ENCODE peak calls at places on chromosomes 1 and 21, in four cellular contexts. One of them, this sample, is unnamed.

GRCh38 chr1:161180643-161181042 is 3.3 kb upstream of the B4GALT3 start:
- DNase-seq in A549: peak; percentile 33
- DNase-seq in right lobe of liver: no peak
- DNase-seq in right cardiac atrium: no peak
- DNase-seq in this sample: no peak

GRCh38 chr1:22662318-22662717 is 9.3 kb downstream of the C1QB start:
- DNase-seq in A549: peak; percentile 66
- DNase-seq in right lobe of liver: no peak
- DNase-seq in right cardiac atrium: no peak
- DNase-seq in this sample: no peak

GRCh38 chr1:232950919-232951579 is 638 bp downstream of the NTPCR start:
- DNase-seq in A549: peak; percentile 39
- DNase-seq in right lobe of liver: no peak
- DNase-seq in right cardiac atrium: no peak
- DNase-seq in this sample: no peak

GRCh38 chr21:40166291-40166843 is 299.1 kb downstream of the PCP4 start:
- DNase-seq in A549: no peak
- DNase-seq in right lobe of liver: no peak
- DNase-seq in right cardiac atrium: no peak
- DNase-seq in this sample: no peak

GRCh38 chr1:902023-902422 is 21.7 kb upstream of the SAMD11 start:
- DNase-seq in A549: no peak
- DNase-seq in right lobe of liver: no peak
- DNase-seq in right cardiac atrium: no peak
- DNase-seq in this sample: no peak

GRCh38 chr1:25744140-25744581 is 55.8 kb upstream of the SELENON start:
- DNase-seq in A549: peak; percentile 39
- DNase-seq in right lobe of liver: peak; percentile 68
- DNase-seq in right cardiac atrium: peak; percentile 83
- DNase-seq in this sample: peak; percentile 69

GRCh38 chr1:168470821-168471473 is 72.8 kb downstream of the XCL2 start:
- DNase-seq in A549: peak; percentile 54
- DNase-seq in right lobe of liver: no peak
- DNase-seq in right cardiac atrium: no peak
- DNase-seq in this sample: no peak

GRCh38 chr1:220516014-220516721 is 11.8 kb upstream of the MARK1 start:
- DNase-seq in A549: no peak
- DNase-seq in right lobe of liver: no peak
- DNase-seq in right cardiac atrium: no peak
- DNase-seq in this sample: no peak

GRCh38 chr1:95006681-95007080 is 66.1 kb downstream of the ALG14 start:
- DNase-seq in A549: no peak
- DNase-seq in right lobe of liver: no peak
- DNase-seq in right cardiac atrium: no peak
- DNase-seq in this sample: no peak

GRCh38 chr1:34928865-34929496 is 469 bp downstream of the DLGAP3 start:
- DNase-seq in A549: no peak
- DNase-seq in right lobe of liver: no peak
- DNase-seq in right cardiac atrium: peak; percentile 45
- DNase-seq in this sample: no peak

GRCh38 chr21:23307065-23307464 is 2300.2 kb downstream of the MRPL39 start:
- DNase-seq in A549: no peak
- DNase-seq in right lobe of liver: no peak
- DNase-seq in right cardiac atrium: no peak
- DNase-seq in this sample: no peak

GRCh38 chr1:210280221-210280620 is 47.6 kb downstream of the SERTAD4 start:
- DNase-seq in A549: no peak
- DNase-seq in right lobe of liver: no peak
- DNase-seq in right cardiac atrium: no peak
- DNase-seq in this sample: no peak

GRCh38 chr1:152924191-152924590 is 15.8 kb downstream of the IVL start:
- DNase-seq in A549: no peak
- DNase-seq in right lobe of liver: no peak
- DNase-seq in right cardiac atrium: no peak
- DNase-seq in this sample: no peak

GRCh38 chr1:63087966-63088365 is 234.4 kb upstream of the FOXD3 start:
- DNase-seq in A549: peak; percentile 12
- DNase-seq in right lobe of liver: no peak
- DNase-seq in right cardiac atrium: no peak
- DNase-seq in this sample: no peak

GRCh38 chr1:162373072-162373427 is 3.6 kb downstream of the SPATA46 start:
- DNase-seq in A549: no peak
- DNase-seq in right lobe of liver: no peak
- DNase-seq in right cardiac atrium: no peak
- DNase-seq in this sample: no peak

GRCh38 chr1:3075666-3076387 is 6.8 kb downstream of the PRDM16 start:
- DNase-seq in A549: no peak
- DNase-seq in right lobe of liver: no peak
- DNase-seq in right cardiac atrium: peak; percentile 41
- DNase-seq in this sample: no peak

GRCh38 chr1:30809514-30810263 is 52.1 kb upstream of the LAPTM5 start:
- DNase-seq in A549: no peak
- DNase-seq in right lobe of liver: no peak
- DNase-seq in right cardiac atrium: no peak
- DNase-seq in this sample: no peak

GRCh38 chr1:74822851-74823443 is 90.0 kb downstream of the TYW3 start:
- DNase-seq in A549: no peak
- DNase-seq in right lobe of liver: no peak
- DNase-seq in right cardiac atrium: no peak
- DNase-seq in this sample: no peak

GRCh38 chr1:185287451-185287850 is 29.6 kb downstream of the IVNS1ABP start:
- DNase-seq in A549: no peak
- DNase-seq in right lobe of liver: no peak
- DNase-seq in right cardiac atrium: no peak
- DNase-seq in this sample: no peak

GRCh38 chr1:70319750-70320149 is 34.8 kb downstream of the ANKRD13C start:
- DNase-seq in A549: peak; percentile 45
- DNase-seq in right lobe of liver: no peak
- DNase-seq in right cardiac atrium: no peak
- DNase-seq in this sample: no peak

GRCh38 chr1:112508242-112509004 is at the start of gene WNT2B:
- DNase-seq in A549: no peak
- DNase-seq in right lobe of liver: no peak
- DNase-seq in right cardiac atrium: peak; percentile 64
- DNase-seq in this sample: peak; percentile 36

GRCh38 chr1:1272341-1273151 is 1.1 kb downstream of the UBE2J2 start:
- DNase-seq in A549: no peak
- DNase-seq in right lobe of liver: peak; percentile 57
- DNase-seq in right cardiac atrium: peak; percentile 50
- DNase-seq in this sample: peak; percentile 78

GRCh38 chr1:83520797-83521196 is 478.1 kb downstream of the TTLL7 start:
- DNase-seq in A549: peak; percentile 1
- DNase-seq in right lobe of liver: no peak
- DNase-seq in right cardiac atrium: no peak
- DNase-seq in this sample: no peak

GRCh38 chr1:234875953-234876814 is 252.5 kb downstream of the TOMM20 start:
- DNase-seq in A549: peak; percentile 75
- DNase-seq in right lobe of liver: peak; percentile 77
- DNase-seq in right cardiac atrium: peak; percentile 58
- DNase-seq in this sample: peak; percentile 79

GRCh38 chr1:51673279-51673678 is 56.4 kb downstream of the OSBPL9 start:
- DNase-seq in A549: no peak
- DNase-seq in right lobe of liver: no peak
- DNase-seq in right cardiac atrium: no peak
- DNase-seq in this sample: no peak

GRCh38 chr1:53413175-53414001 is 45.8 kb upstream of the DMRTB1 start:
- DNase-seq in A549: peak; percentile 37
- DNase-seq in right lobe of liver: no peak
- DNase-seq in right cardiac atrium: no peak
- DNase-seq in this sample: no peak

GRCh38 chr1:11880911-11881748 is 22.4 kb upstream of the NPPB start:
- DNase-seq in A549: no peak
- DNase-seq in right lobe of liver: no peak
- DNase-seq in right cardiac atrium: peak; percentile 96
- DNase-seq in this sample: no peak

DNA sequence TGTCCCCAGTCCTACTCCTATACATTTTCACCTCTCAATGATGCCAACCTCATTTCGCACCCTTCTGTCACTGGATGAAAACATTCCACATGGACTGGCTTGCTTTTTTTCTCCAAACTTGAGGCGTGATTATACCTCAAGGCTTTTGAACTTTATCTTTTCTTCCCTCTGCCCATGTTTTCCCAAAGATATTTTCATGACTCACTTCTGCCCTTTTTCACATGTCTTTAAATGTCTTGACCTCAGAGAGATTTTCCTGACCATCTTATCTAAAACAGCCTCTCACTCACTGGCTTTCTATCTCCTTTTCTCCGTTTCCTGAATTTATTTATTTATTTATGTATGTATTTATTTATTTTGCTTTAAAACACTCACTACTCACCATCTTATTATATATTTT is 659.1 kb downstream of the PTPRC start:
- DNase-seq in A549: no peak
- DNase-seq in right lobe of liver: no peak
- DNase-seq in right cardiac atrium: no peak
- DNase-seq in this sample: no peak
- H3K4me3 ChIP-seq in A549: no peak overlapping the region
- H3K4me3 ChIP-seq in right lobe of liver: no peak overlapping the region
- H3K4me3 ChIP-seq in right cardiac atrium: no peak overlapping the region
- H3K4me3 ChIP-seq in this sample: no peak overlapping the region

DNA sequence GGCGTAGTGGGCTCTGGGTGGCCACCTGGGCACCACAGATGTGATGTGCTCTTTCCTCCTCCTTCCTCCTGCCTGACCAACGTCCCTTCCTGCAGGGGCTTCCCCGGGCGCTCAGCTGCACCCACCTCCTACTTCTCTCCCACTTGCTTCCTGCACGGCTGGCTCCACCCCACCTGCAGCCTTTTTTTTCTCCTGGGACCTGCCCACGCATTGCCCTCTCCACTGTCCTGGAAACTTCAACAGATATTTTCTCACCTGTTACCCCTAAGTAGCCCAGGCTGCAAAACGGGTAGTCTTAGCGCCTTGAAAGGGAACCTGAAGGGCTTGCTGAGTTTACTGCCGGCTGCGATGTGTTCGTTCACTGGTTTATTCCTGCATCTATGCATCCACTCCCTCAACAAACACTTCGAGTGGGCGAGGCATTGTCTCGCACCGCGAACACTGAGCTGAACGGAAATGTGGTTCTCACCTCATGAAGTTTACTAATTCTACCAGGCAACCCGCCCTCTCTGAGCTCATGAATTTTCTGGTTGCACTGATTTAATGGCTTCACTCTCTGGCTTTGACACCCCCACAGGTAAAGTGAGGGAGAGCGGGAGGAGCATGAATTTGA is 23.6 kb downstream of the ZBTB18 start:
- DNase-seq in A549: no peak
- DNase-seq in right lobe of liver: no peak
- DNase-seq in right cardiac atrium: no peak
- DNase-seq in this sample: peak; percentile 40
- H3K4me3 ChIP-seq in A549: no peak overlapping the region
- H3K4me3 ChIP-seq in right lobe of liver: no peak overlapping the region
- H3K4me3 ChIP-seq in right cardiac atrium: no peak overlapping the region
- H3K4me3 ChIP-seq in this sample: no peak overlapping the region

GRCh38 chr1:213980906-213981305 is 6.9 kb upstream of the PROX1 start:
- DNase-seq in A549: no peak
- DNase-seq in right lobe of liver: no peak
- DNase-seq in right cardiac atrium: no peak
- DNase-seq in this sample: no peak

GRCh38 chr1:213984387-213985180 is 3.2 kb upstream of the PROX1 start:
- DNase-seq in A549: no peak
- DNase-seq in right lobe of liver: no peak
- DNase-seq in right cardiac atrium: no peak
- DNase-seq in this sample: no peak

GRCh38 chr1:213983589-213984386 is 4.0 kb upstream of the PROX1 start:
- DNase-seq in A549: no peak
- DNase-seq in right lobe of liver: peak; percentile 63
- DNase-seq in right cardiac atrium: peak; percentile 54
- DNase-seq in this sample: no peak

GRCh38 chr1:213982814-213983588 is 4.8 kb upstream of the PROX1 start:
- DNase-seq in A549: no peak
- DNase-seq in right lobe of liver: peak; percentile 81
- DNase-seq in right cardiac atrium: peak; percentile 75
- DNase-seq in this sample: no peak

GRCh38 chr1:213982515-213982813 is 5.3 kb upstream of the PROX1 start:
- DNase-seq in A549: no peak
- DNase-seq in right lobe of liver: no peak
- DNase-seq in right cardiac atrium: no peak
- DNase-seq in this sample: no peak
- H3K4me3 ChIP-seq in A549: peak overlapping the region; percentile 47
- H3K4me3 ChIP-seq in right lobe of liver: peak overlapping the region; percentile 63
- H3K4me3 ChIP-seq in right cardiac atrium: peak overlapping the region; percentile 26
- H3K4me3 ChIP-seq in this sample: peak overlapping the region; percentile 39

GRCh38 chr21:42424848-42425602 is 21.3 kb downstream of the UBASH3A start:
- DNase-seq in A549: no peak
- DNase-seq in right lobe of liver: no peak
- DNase-seq in right cardiac atrium: no peak
- DNase-seq in this sample: no peak
- H3K4me3 ChIP-seq in A549: no peak overlapping the region
- H3K4me3 ChIP-seq in right lobe of liver: no peak overlapping the region
- H3K4me3 ChIP-seq in right cardiac atrium: no peak overlapping the region
- H3K4me3 ChIP-seq in this sample: no peak overlapping the region

GRCh38 chr1:6180578-6181311 is 624 bp upstream of the CHD5 start:
- DNase-seq in A549: no peak
- DNase-seq in right lobe of liver: no peak
- DNase-seq in right cardiac atrium: no peak
- DNase-seq in this sample: no peak
- H3K4me3 ChIP-seq in A549: peak overlapping the region; percentile 52
- H3K4me3 ChIP-seq in right lobe of liver: no peak overlapping the region
- H3K4me3 ChIP-seq in right cardiac atrium: no peak overlapping the region
- H3K4me3 ChIP-seq in this sample: peak overlapping the region; percentile 44

GRCh38 chr1:66331641-66332523 is 202.1 kb upstream of the SGIP1 start:
- DNase-seq in A549: peak; percentile 87
- DNase-seq in right lobe of liver: peak; percentile 67
- DNase-seq in right cardiac atrium: peak; percentile 89
- DNase-seq in this sample: peak; percentile 60

GRCh38 chr1:66333463-66334232 is 200.3 kb upstream of the SGIP1 start:
- DNase-seq in A549: no peak
- DNase-seq in right lobe of liver: no peak
- DNase-seq in right cardiac atrium: peak; percentile 79
- DNase-seq in this sample: no peak

GRCh38 chr1:66327582-66327981 is 206.4 kb upstream of the SGIP1 start:
- DNase-seq in A549: no peak
- DNase-seq in right lobe of liver: no peak
- DNase-seq in right cardiac atrium: no peak
- DNase-seq in this sample: no peak

GRCh38 chr1:66332524-66332853 is 201.5 kb upstream of the SGIP1 start:
- DNase-seq in A549: no peak
- DNase-seq in right lobe of liver: no peak
- DNase-seq in right cardiac atrium: no peak
- DNase-seq in this sample: no peak

GRCh38 chr1:66330711-66331110 is 203.2 kb upstream of the SGIP1 start:
- DNase-seq in A549: no peak
- DNase-seq in right lobe of liver: no peak
- DNase-seq in right cardiac atrium: no peak
- DNase-seq in this sample: no peak
- H3K4me3 ChIP-seq in A549: no peak overlapping the region
- H3K4me3 ChIP-seq in right lobe of liver: no peak overlapping the region
- H3K4me3 ChIP-seq in right cardiac atrium: no peak overlapping the region
- H3K4me3 ChIP-seq in this sample: no peak overlapping the region

This sample was measured in stomach.